ENCODE peak calls at places on chromosomes 7 and 10, in ten cellular contexts. One of them, this sample, is unnamed.

GRCh38 chr7:8365499-8366110 is 67.8 kb upstream of the NXPH1 start:
- DNase-seq in mammary epithelial cell: peak
- DNase-seq in cardiac fibroblast: no peak
- DNase-seq in OCI-LY7: peak
- DNase-seq in bronchial epithelial cell: peak
- DNase-seq in ovary: no peak
- DNase-seq in upper lobe of right lung: no peak
- DNase-seq in fibroblast of mammary gland: no peak
- DNase-seq in AG09309: no peak
- DNase-seq in stomach: no peak
- DNase-seq in this sample: no peak

GRCh38 chr10:50152792-50153272 is 85.1 kb downstream of the WASHC2A start:
- DNase-seq in mammary epithelial cell: no peak
- DNase-seq in cardiac fibroblast: no peak
- DNase-seq in OCI-LY7: no peak
- DNase-seq in bronchial epithelial cell: no peak
- DNase-seq in ovary: no peak
- DNase-seq in upper lobe of right lung: peak
- DNase-seq in fibroblast of mammary gland: no peak
- DNase-seq in AG09309: no peak
- DNase-seq in stomach: peak
- DNase-seq in this sample: peak

GRCh38 chr10:43942096-43942885 is 293.6 kb upstream of the ZNF32 start:
- DNase-seq in mammary epithelial cell: no peak
- DNase-seq in cardiac fibroblast: no peak
- DNase-seq in OCI-LY7: no peak
- DNase-seq in bronchial epithelial cell: no peak
- DNase-seq in ovary: no peak
- DNase-seq in upper lobe of right lung: peak
- DNase-seq in fibroblast of mammary gland: no peak
- DNase-seq in AG09309: no peak
- DNase-seq in stomach: peak
- DNase-seq in this sample: peak

GRCh38 chr7:93558705-93559614 is 15.6 kb downstream of the CALCR start:
- DNase-seq in mammary epithelial cell: peak
- DNase-seq in cardiac fibroblast: no peak
- DNase-seq in OCI-LY7: no peak
- DNase-seq in bronchial epithelial cell: peak
- DNase-seq in ovary: no peak
- DNase-seq in upper lobe of right lung: no peak
- DNase-seq in fibroblast of mammary gland: no peak
- DNase-seq in AG09309: no peak
- DNase-seq in stomach: no peak
- DNase-seq in this sample: no peak

GRCh38 chr10:77099136-77099535 is 538.5 kb downstream of the KCNMA1 start:
- DNase-seq in mammary epithelial cell: no peak
- DNase-seq in cardiac fibroblast: no peak
- DNase-seq in OCI-LY7: no peak
- DNase-seq in bronchial epithelial cell: no peak
- DNase-seq in ovary: no peak
- DNase-seq in upper lobe of right lung: no peak
- DNase-seq in fibroblast of mammary gland: no peak
- DNase-seq in AG09309: no peak
- DNase-seq in stomach: no peak
- DNase-seq in this sample: no peak

GRCh38 chr7:64884085-64884912 is 18.8 kb upstream of the ZNF273 start:
- DNase-seq in mammary epithelial cell: no peak
- DNase-seq in cardiac fibroblast: no peak
- DNase-seq in OCI-LY7: no peak
- DNase-seq in bronchial epithelial cell: no peak
- DNase-seq in ovary: no peak
- DNase-seq in upper lobe of right lung: no peak
- DNase-seq in fibroblast of mammary gland: no peak
- DNase-seq in AG09309: no peak
- DNase-seq in stomach: no peak
- DNase-seq in this sample: no peak

GRCh38 chr7:37033141-37033540 is 308.8 kb upstream of the AOAH start:
- DNase-seq in mammary epithelial cell: no peak
- DNase-seq in cardiac fibroblast: no peak
- DNase-seq in OCI-LY7: no peak
- DNase-seq in bronchial epithelial cell: no peak
- DNase-seq in ovary: no peak
- DNase-seq in upper lobe of right lung: no peak
- DNase-seq in fibroblast of mammary gland: no peak
- DNase-seq in AG09309: no peak
- DNase-seq in stomach: no peak
- DNase-seq in this sample: no peak

GRCh38 chr10:104300002-104300735 is 31.2 kb downstream of the GSTO2 start:
- DNase-seq in mammary epithelial cell: peak
- DNase-seq in cardiac fibroblast: peak
- DNase-seq in OCI-LY7: no peak
- DNase-seq in bronchial epithelial cell: peak
- DNase-seq in ovary: peak
- DNase-seq in upper lobe of right lung: no peak
- DNase-seq in fibroblast of mammary gland: peak
- DNase-seq in AG09309: peak
- DNase-seq in stomach: no peak
- DNase-seq in this sample: peak

DNA sequence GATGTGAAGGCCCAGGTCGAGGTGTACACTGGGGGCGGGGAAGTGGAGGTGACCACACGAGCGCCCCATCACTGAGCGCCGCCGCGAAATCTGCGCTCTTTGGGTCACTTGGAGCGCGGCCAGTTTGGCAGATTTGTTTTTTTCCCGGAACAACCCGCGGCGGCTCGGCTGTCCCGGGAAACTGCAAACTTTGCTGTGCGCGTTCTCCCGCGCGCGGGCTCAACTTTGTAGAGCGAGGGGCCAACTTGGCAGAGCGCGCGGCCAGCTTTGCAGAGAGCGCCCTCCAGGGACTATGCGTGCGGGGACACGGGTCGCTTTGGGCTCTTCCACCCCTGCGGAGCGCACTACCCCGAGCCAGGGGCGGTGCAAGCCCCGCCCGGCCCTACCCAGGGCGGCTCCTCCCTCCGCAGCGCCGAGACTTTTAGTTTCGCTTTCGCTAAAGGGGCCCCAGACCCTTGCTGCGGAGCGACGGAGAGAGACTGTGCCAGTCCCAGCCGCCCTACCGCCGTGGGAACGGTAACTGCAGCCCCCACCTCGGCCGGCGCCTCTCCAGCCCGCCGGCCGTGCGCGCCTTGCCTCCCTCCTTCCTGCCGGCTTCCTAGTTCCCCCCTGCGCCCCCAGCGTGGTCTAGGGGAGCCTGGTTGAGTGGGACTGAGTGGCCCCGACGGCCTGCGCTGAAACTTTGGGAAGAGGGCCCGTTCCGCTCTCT is at the start of gene CASP7:
- DNase-seq in mammary epithelial cell: peak
- DNase-seq in cardiac fibroblast: peak
- DNase-seq in OCI-LY7: peak
- DNase-seq in bronchial epithelial cell: peak
- DNase-seq in ovary: peak
- DNase-seq in upper lobe of right lung: peak
- DNase-seq in fibroblast of mammary gland: peak
- DNase-seq in AG09309: no peak
- DNase-seq in stomach: peak
- DNase-seq in this sample: peak
- TF ChIP-seq CTCF in mammary epithelial cell: peak
- TF ChIP-seq CTCF in cardiac fibroblast: no peak
- TF ChIP-seq CTCF in OCI-LY7: no peak
- TF ChIP-seq CTCF in bronchial epithelial cell: peak
- TF ChIP-seq CTCF in ovary: no peak
- TF ChIP-seq CTCF in upper lobe of right lung: no peak
- TF ChIP-seq CTCF in fibroblast of mammary gland: no peak
- TF ChIP-seq CTCF in AG09309: no peak
- TF ChIP-seq CTCF in stomach: no peak
- TF ChIP-seq CTCF in this sample: no peak

GRCh38 chr7:143345428-143345900 is 17.0 kb downstream of the FAM131B start:
- DNase-seq in mammary epithelial cell: peak
- DNase-seq in cardiac fibroblast: peak
- DNase-seq in OCI-LY7: no peak
- DNase-seq in bronchial epithelial cell: peak
- DNase-seq in ovary: no peak
- DNase-seq in upper lobe of right lung: peak
- DNase-seq in fibroblast of mammary gland: peak
- DNase-seq in AG09309: no peak
- DNase-seq in stomach: peak
- DNase-seq in this sample: peak
- H3K4me3 ChIP-seq in mammary epithelial cell: no peak
- H3K4me3 ChIP-seq in cardiac fibroblast: no peak
- H3K4me3 ChIP-seq in OCI-LY7: no peak
- H3K4me3 ChIP-seq in bronchial epithelial cell: peak
- H3K4me3 ChIP-seq in ovary: no peak
- H3K4me3 ChIP-seq in upper lobe of right lung: peak
- H3K4me3 ChIP-seq in fibroblast of mammary gland: no peak
- H3K4me3 ChIP-seq in AG09309: no peak
- H3K4me3 ChIP-seq in stomach: peak
- H3K4me3 ChIP-seq in this sample: no peak

GRCh38 chr10:95564291-95564690 is 3.1 kb upstream of the SORBS1 start:
- DNase-seq in mammary epithelial cell: no peak
- DNase-seq in cardiac fibroblast: no peak
- DNase-seq in OCI-LY7: no peak
- DNase-seq in bronchial epithelial cell: no peak
- DNase-seq in ovary: no peak
- DNase-seq in upper lobe of right lung: no peak
- DNase-seq in fibroblast of mammary gland: no peak
- DNase-seq in AG09309: no peak
- DNase-seq in stomach: no peak
- DNase-seq in this sample: no peak

GRCh38 chr10:95571390-95571789 is 10.2 kb upstream of the SORBS1 start:
- DNase-seq in mammary epithelial cell: no peak
- DNase-seq in cardiac fibroblast: no peak
- DNase-seq in OCI-LY7: no peak
- DNase-seq in bronchial epithelial cell: no peak
- DNase-seq in ovary: no peak
- DNase-seq in upper lobe of right lung: no peak
- DNase-seq in fibroblast of mammary gland: no peak
- DNase-seq in AG09309: no peak
- DNase-seq in stomach: no peak
- DNase-seq in this sample: no peak

GRCh38 chr10:95566121-95566520 is 5.0 kb upstream of the SORBS1 start:
- DNase-seq in mammary epithelial cell: no peak
- DNase-seq in cardiac fibroblast: no peak
- DNase-seq in OCI-LY7: no peak
- DNase-seq in bronchial epithelial cell: no peak
- DNase-seq in ovary: no peak
- DNase-seq in upper lobe of right lung: no peak
- DNase-seq in fibroblast of mammary gland: no peak
- DNase-seq in AG09309: no peak
- DNase-seq in stomach: no peak
- DNase-seq in this sample: no peak

GRCh38 chr10:95569368-95569767 is 8.2 kb upstream of the SORBS1 start:
- DNase-seq in mammary epithelial cell: no peak
- DNase-seq in cardiac fibroblast: peak
- DNase-seq in OCI-LY7: no peak
- DNase-seq in bronchial epithelial cell: peak
- DNase-seq in ovary: no peak
- DNase-seq in upper lobe of right lung: no peak
- DNase-seq in fibroblast of mammary gland: peak
- DNase-seq in AG09309: no peak
- DNase-seq in stomach: no peak
- DNase-seq in this sample: no peak

DNA sequence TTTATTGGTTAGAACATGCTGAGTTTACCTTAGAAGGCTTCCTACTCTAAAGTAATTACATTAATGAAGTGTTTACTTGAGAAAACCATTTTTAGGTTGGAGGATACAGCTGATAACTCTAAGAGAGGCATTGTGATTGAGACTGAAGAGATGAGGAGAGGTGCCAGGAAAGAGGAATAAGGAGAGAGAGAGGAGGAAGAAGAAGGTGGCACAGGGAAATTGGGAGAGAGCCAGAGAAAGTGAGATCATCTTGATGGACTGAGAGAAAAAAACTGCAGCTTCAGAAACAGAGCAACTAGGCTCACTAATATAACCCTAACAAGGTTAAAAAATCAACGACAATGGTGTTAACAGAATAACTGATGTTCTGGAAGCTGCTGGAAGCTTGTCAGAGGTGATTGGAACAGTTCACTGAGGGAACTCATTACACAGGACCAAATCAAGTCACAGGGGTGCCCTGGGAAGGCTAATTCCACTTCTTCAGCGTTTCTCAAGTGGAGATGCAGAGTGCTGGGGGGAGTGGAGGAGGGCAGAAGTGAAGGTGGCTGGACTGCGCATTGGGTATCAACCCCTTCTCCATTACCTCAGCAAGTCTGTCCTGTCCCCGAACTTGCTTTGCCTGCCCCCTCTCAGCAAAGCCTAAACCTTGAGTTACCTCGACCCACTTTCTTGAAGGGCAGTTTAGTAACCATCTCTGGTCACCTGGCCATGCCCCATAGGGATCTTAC is 6.9 kb upstream of the SORBS1 start:
- DNase-seq in mammary epithelial cell: peak
- DNase-seq in cardiac fibroblast: no peak
- DNase-seq in OCI-LY7: no peak
- DNase-seq in bronchial epithelial cell: peak
- DNase-seq in ovary: no peak
- DNase-seq in upper lobe of right lung: no peak
- DNase-seq in fibroblast of mammary gland: peak
- DNase-seq in AG09309: no peak
- DNase-seq in stomach: no peak
- DNase-seq in this sample: peak
- TF ChIP-seq CTCF in mammary epithelial cell: no peak
- TF ChIP-seq CTCF in cardiac fibroblast: no peak
- TF ChIP-seq CTCF in OCI-LY7: no peak
- TF ChIP-seq CTCF in bronchial epithelial cell: no peak
- TF ChIP-seq CTCF in ovary: no peak
- TF ChIP-seq CTCF in upper lobe of right lung: no peak
- TF ChIP-seq CTCF in fibroblast of mammary gland: no peak
- TF ChIP-seq CTCF in AG09309: no peak
- TF ChIP-seq CTCF in stomach: no peak
- TF ChIP-seq CTCF in this sample: no peak

GRCh38 chr7:127250312-127251047 is 2.3 kb downstream of the GRM8 start:
- DNase-seq in mammary epithelial cell: peak
- DNase-seq in cardiac fibroblast: no peak
- DNase-seq in OCI-LY7: peak
- DNase-seq in bronchial epithelial cell: peak
- DNase-seq in ovary: no peak
- DNase-seq in upper lobe of right lung: no peak
- DNase-seq in fibroblast of mammary gland: no peak
- DNase-seq in AG09309: no peak
- DNase-seq in stomach: no peak
- DNase-seq in this sample: peak

GRCh38 chr7:127251458-127252379 is 1.0 kb downstream of the GRM8 start:
- DNase-seq in mammary epithelial cell: peak
- DNase-seq in cardiac fibroblast: no peak
- DNase-seq in OCI-LY7: no peak
- DNase-seq in bronchial epithelial cell: peak
- DNase-seq in ovary: no peak
- DNase-seq in upper lobe of right lung: no peak
- DNase-seq in fibroblast of mammary gland: no peak
- DNase-seq in AG09309: no peak
- DNase-seq in stomach: no peak
- DNase-seq in this sample: no peak

GRCh38 chr7:127252736-127253288 is at the start of gene GRM8:
- DNase-seq in mammary epithelial cell: peak
- DNase-seq in cardiac fibroblast: peak
- DNase-seq in OCI-LY7: no peak
- DNase-seq in bronchial epithelial cell: no peak
- DNase-seq in ovary: peak
- DNase-seq in upper lobe of right lung: peak
- DNase-seq in fibroblast of mammary gland: peak
- DNase-seq in AG09309: no peak
- DNase-seq in stomach: peak
- DNase-seq in this sample: peak

GRCh38 chr7:127252380-127252718 is 392 bp downstream of the GRM8 start:
- DNase-seq in mammary epithelial cell: no peak
- DNase-seq in cardiac fibroblast: no peak
- DNase-seq in OCI-LY7: no peak
- DNase-seq in bronchial epithelial cell: no peak
- DNase-seq in ovary: no peak
- DNase-seq in upper lobe of right lung: no peak
- DNase-seq in fibroblast of mammary gland: no peak
- DNase-seq in AG09309: no peak
- DNase-seq in stomach: no peak
- DNase-seq in this sample: no peak

GRCh38 chr7:127251048-127251451 is 1.7 kb downstream of the GRM8 start:
- DNase-seq in mammary epithelial cell: no peak
- DNase-seq in cardiac fibroblast: no peak
- DNase-seq in OCI-LY7: no peak
- DNase-seq in bronchial epithelial cell: no peak
- DNase-seq in ovary: no peak
- DNase-seq in upper lobe of right lung: no peak
- DNase-seq in fibroblast of mammary gland: no peak
- DNase-seq in AG09309: no peak
- DNase-seq in stomach: no peak
- DNase-seq in this sample: no peak
- H3K4me3 ChIP-seq in mammary epithelial cell: no peak
- H3K4me3 ChIP-seq in cardiac fibroblast: no peak
- H3K4me3 ChIP-seq in OCI-LY7: no peak
- H3K4me3 ChIP-seq in bronchial epithelial cell: no peak
- H3K4me3 ChIP-seq in ovary: no peak
- H3K4me3 ChIP-seq in upper lobe of right lung: no peak
- H3K4me3 ChIP-seq in fibroblast of mammary gland: no peak
- H3K4me3 ChIP-seq in AG09309: no peak
- H3K4me3 ChIP-seq in stomach: peak
- H3K4me3 ChIP-seq in this sample: no peak